ENCODE peak calls at places on chromosomes 1 and 21, in four cellular contexts. I, V, R and T are unnamed samples.

GRCh38 chr1:151760597-151761385 is 2.5 kb downstream of the MRPL9 start:
- DNase-seq in R (no peak), V (no peak), I (no peak), T (no peak)

GRCh38 chr1:234488954-234489691 is 10.1 kb upstream of the TARBP1 start:
- DNase-seq in R (no peak), I (no peak), V (no peak), T (no peak)

GRCh38 chr1:208455821-208456220 is 211.6 kb upstream of the PLXNA2 start:
- DNase-seq in I (no peak), V (no peak), R (no peak), T (no peak)

GRCh38 chr1:24295547-24295946 is 23.6 kb upstream of the GRHL3 start:
- DNase-seq in I (no peak), V (no peak), R (no peak), T (no peak)

GRCh38 chr1:230057681-230058565 is 9.1 kb upstream of the GALNT2 start:
- DNase-seq in I (no peak), V (no peak), R (no peak), T (no peak)

GRCh38 chr1:207823531-207823879 is 71.7 kb downstream of the CD46 start:
- DNase-seq in I (no peak), V (no peak), R (no peak), T (no peak)

GRCh38 chr1:40029608-40030007 is 10.9 kb upstream of the CAP1 start:
- DNase-seq in I (no peak), V (no peak), R (no peak), T (no peak)

GRCh38 chr1:9071554-9072235 is 2.3 kb upstream of the SLC2A5 start:
- DNase-seq in R (peak), I (no peak), V (no peak), T (no peak)

GRCh38 chr1:172658871-172659453 is at the start of gene FASLG:
- DNase-seq in I (no peak), R (no peak), V (no peak), T (no peak)

GRCh38 chr1:166908942-166909341 is 32.9 kb upstream of the TADA1 start:
- DNase-seq in V (no peak), R (no peak), I (no peak), T (no peak)

GRCh38 chr1:226653311-226653921 is 85.7 kb downstream of the ITPKB start:
- DNase-seq in I (no peak), V (no peak), R (no peak), T (no peak)

GRCh38 chr1:4020411-4020810 is 120.3 kb upstream of the C1orf174 start:
- DNase-seq in V (no peak), I (no peak), R (no peak), T (no peak)

GRCh38 chr1:11778844-11779623 is 17.0 kb downstream of the C1orf167 start:
- DNase-seq in R (no peak), V (no peak), I (no peak), T (no peak)

GRCh38 chr1:3899776-3900149 is 309 bp downstream of the C1orf174 start:
- DNase-seq in V (no peak), R (peak), I (no peak), T (no peak)

GRCh38 chr21:45289134-45289533 is 1.4 kb upstream of the POFUT2 start:
- DNase-seq in V (no peak), R (no peak), I (no peak), T (no peak)

GRCh38 chr1:32201011-32201855 is 838 bp downstream of the CCDC28B start:
- DNase-seq in V (no peak), I (no peak), R (peak), T (no peak)

GRCh38 chr1:56921486-56921885 is 44.3 kb downstream of the C8B start:
- DNase-seq in I (no peak), V (no peak), R (no peak), T (peak)

GRCh38 chr1:54973205-54973921 is 7.1 kb upstream of the TMEM61 start:
- DNase-seq in V (peak), I (no peak), R (no peak), T (peak)

DNA sequence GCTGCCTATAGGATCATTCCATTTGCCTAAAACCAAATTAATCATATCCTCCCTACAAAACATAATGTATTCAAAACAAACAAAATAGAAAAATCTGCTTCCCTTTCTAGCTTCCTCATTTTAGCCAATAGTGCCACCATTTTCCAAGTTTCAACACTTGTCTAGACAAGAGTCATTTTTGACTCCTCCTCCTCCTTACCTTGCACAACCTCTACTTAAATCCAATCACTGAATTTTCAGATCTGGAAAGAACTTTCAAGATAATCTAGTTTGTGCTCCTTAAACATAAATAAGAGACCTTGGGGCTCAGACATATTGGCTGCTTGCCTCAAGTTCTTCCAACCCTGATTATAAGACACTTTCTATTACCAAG is 7.4 kb downstream of the STX6 start:
- DNase-seq in I (no peak), V (no peak), R (no peak), T (no peak)
- TF ChIP-seq SP1 in I (no peak), V (no peak), R (no peak), T (no peak)

GRCh38 chr1:200040516-200041138 is 13.1 kb downstream of the NR5A2 start:
- DNase-seq in I (no peak), R (no peak), V (no peak), T (peak)

GRCh38 chr1:200042119-200042436 is 14.6 kb downstream of the NR5A2 start:
- DNase-seq in R (no peak), V (no peak), I (no peak), T (no peak)

GRCh38 chr1:200042437-200043329 is 15.2 kb downstream of the NR5A2 start:
- DNase-seq in I (no peak), R (no peak), V (no peak), T (no peak)

GRCh38 chr1:200039849-200040479 is 12.5 kb downstream of the NR5A2 start:
- DNase-seq in I (no peak), R (no peak), V (no peak), T (no peak)

GRCh38 chr1:200041337-200042118 is 14.0 kb downstream of the NR5A2 start:
- DNase-seq in V (no peak), I (no peak), R (no peak), T (no peak)
- TF ChIP-seq POLR2A in V (no peak), I (no peak), R (no peak), T (no peak)

DNA sequence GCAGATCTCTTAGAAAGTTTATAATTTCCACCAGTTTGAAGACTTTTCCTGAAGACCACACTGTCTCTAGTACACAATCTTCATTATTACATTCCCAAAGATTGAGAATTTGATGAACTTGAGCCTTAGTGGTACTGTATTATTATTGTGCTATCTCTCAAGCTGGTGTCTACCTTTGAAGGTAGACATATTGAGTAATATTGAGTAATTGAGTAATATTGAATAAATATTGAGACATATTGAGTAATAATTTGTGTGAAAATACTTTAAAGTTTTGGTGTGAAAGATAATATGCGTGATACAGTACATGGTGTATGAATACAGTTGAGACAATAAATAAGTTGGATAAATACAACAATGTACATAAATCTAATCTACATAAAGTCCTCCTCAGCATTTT is 613.1 kb upstream of the ADGRL2 start:
- DNase-seq in I (no peak), R (no peak), V (no peak), T (no peak)
- TF ChIP-seq FOSL1 in I (no peak), R (no peak), V (no peak), T (no peak)

GRCh38 chr1:41751804-41752513 is 166.8 kb downstream of the HIVEP3 start:
- DNase-seq in R (no peak), V (no peak), I (no peak), T (no peak)

GRCh38 chr1:41758490-41758889 is 160.2 kb downstream of the HIVEP3 start:
- DNase-seq in R (no peak), V (no peak), I (no peak), T (no peak)

GRCh38 chr1:41749992-41750745 is 168.6 kb downstream of the HIVEP3 start:
- DNase-seq in V (no peak), R (no peak), I (no peak), T (no peak)

GRCh38 chr1:41752514-41753170 is 166.1 kb downstream of the HIVEP3 start:
- DNase-seq in I (no peak), V (no peak), R (no peak), T (no peak)

DNA sequence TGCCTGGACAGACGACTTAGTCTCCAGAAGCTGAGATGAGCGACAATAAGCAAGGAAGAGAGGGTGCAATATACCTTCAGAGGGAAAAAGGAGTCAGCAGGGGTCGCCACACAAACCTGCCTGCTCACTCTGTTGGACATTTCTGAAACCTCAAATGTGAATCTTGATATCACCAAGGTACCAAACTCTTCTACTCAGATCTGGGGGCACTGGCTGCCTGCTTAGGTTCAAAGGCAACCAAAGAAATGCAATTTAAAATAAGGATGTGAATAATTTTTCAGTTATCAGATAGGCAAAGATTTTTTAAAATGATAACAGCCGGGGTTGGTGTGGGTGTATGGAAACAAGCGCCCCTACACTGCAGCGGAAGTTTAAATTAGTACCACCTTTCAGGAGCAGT is 164.2 kb downstream of the HIVEP3 start:
- DNase-seq in V (no peak), R (no peak), I (no peak), T (no peak)
- TF ChIP-seq SP1 in V (no peak), R (no peak), I (no peak), T (no peak)

DNA sequence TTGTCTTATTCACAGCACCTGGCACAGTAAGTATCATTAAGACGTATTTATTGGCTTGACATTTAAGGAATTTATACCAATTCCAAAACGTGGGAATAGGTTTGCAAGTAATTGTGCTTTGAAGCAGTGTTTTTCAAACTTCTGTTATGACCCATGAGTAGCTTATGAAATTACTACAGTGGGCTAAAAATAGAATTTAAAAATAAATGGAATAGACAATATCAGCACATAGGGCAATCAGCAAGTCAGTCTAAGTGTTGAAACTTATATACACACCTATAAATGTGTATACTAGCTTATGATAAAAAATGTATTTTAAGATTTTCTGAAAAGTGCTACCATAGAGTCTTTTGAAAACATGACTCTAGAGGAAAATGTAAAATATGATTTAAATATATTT is 116.6 kb downstream of the LMX1A start:
- DNase-seq in I (no peak), R (no peak), V (no peak), T (no peak)
- TF ChIP-seq POLR2A in I (no peak), R (no peak), V (no peak), T (no peak)